ENCODE peak calls at places on chromosome 20, in seven cellular contexts. W, F, D, K, B, O and C are unnamed samples. For H3K4me1, the result is how much of the 10 kb centered on the place peaks cover.

GRCh38 chr20:38601216-38602184 is at the start of gene ARHGAP40:
- DNase-seq in F (peak), K (no peak), W (no peak), D (no peak), B (peak), O (no peak), C (peak)

GRCh38 chr20:63121246-63121645 is 94.7 kb downstream of the YTHDF1 start:
- DNase-seq in O (peak), K (peak), W (peak), D (peak), B (no peak), F (no peak), C (peak)

GRCh38 chr20:50126662-50127061 is 13.7 kb upstream of the UBE2V1 start:
- DNase-seq in D (no peak), O (no peak), F (peak), W (peak), K (no peak), B (no peak), C (no peak)

GRCh38 chr20:9054176-9054575 is 14.7 kb upstream of the PLCB4 start:
- DNase-seq in W (no peak), F (no peak), K (no peak), D (no peak), O (no peak), B (no peak), C (no peak)

GRCh38 chr20:54113553-54113952 is 43.2 kb upstream of the BCAS1 start:
- DNase-seq in W (no peak), K (no peak), O (no peak), F (no peak), B (no peak), D (no peak), C (no peak)

GRCh38 chr20:44651507-44652373 is at the start of gene ADA:
- DNase-seq in K (peak), O (peak), B (peak), W (peak), F (peak), D (peak), C (peak)

GRCh38 chr20:61884571-61885389 is 180.9 kb downstream of the TAF4 start:
- DNase-seq in B (no peak), K (peak), W (no peak), O (no peak), D (no peak), F (no peak), C (no peak)

GRCh38 chr20:52649727-52650126 is 322.4 kb upstream of the TSHZ2 start:
- DNase-seq in O (no peak), F (no peak), D (no peak), B (no peak), W (no peak), K (no peak), C (peak)

GRCh38 chr20:1333462-1334369 is 4.8 kb upstream of the SDCBP2 start:
- DNase-seq in D (no peak), O (no peak), B (peak), K (no peak), F (no peak), W (peak), C (no peak)

GRCh38 chr20:48638546-48638945 is 189.3 kb downstream of the PREX1 start:
- DNase-seq in O (no peak), D (no peak), K (no peak), B (no peak), W (no peak), F (peak), C (peak)

GRCh38 chr20:51171141-51171540 is 148.2 kb upstream of the KCNG1 start:
- DNase-seq in K (no peak), B (no peak), F (no peak), O (no peak), D (no peak), W (no peak), C (no peak)

GRCh38 chr20:47724398-47724797 is 60.9 kb downstream of the SULF2 start:
- DNase-seq in F (no peak), D (no peak), W (no peak), O (no peak), B (no peak), K (no peak), C (no peak)

GRCh38 chr20:53040678-53041674 is 68.8 kb downstream of the TSHZ2 start:
- DNase-seq in D (peak), F (no peak), O (no peak), K (peak), W (no peak), B (no peak), C (peak)

GRCh38 chr20:36462440-36463211 is 78.7 kb upstream of the MYL9 start:
- DNase-seq in W (no peak), K (peak), D (peak), F (no peak), O (peak), B (peak), C (peak)

GRCh38 chr20:35497320-35497719 is 32.1 kb downstream of the C20orf173 start:
- DNase-seq in F (no peak), B (no peak), O (peak), K (peak), D (no peak), W (no peak), C (peak)

GRCh38 chr20:46253391-46253790 is 54.9 kb downstream of the CDH22 start:
- DNase-seq in B (no peak), O (no peak), W (no peak), F (peak), K (no peak), D (no peak), C (no peak)

GRCh38 chr20:38337561-38338140 is 8.6 kb upstream of the LBP start:
- DNase-seq in W (peak), D (no peak), O (no peak), F (peak), B (peak), K (peak), C (no peak)

GRCh38 chr20:46164166-46164565 is 46.1 kb downstream of the CD40 start:
- DNase-seq in D (no peak), F (no peak), W (no peak), B (no peak), O (no peak), K (no peak), C (no peak)

GRCh38 chr20:50540620-50541605 is 30.7 kb downstream of the PTPN1 start:
- DNase-seq in D (no peak), F (peak), K (no peak), W (no peak), O (no peak), B (peak), C (no peak)

GRCh38 chr20:15056231-15056630 is 718.8 kb upstream of the FLRT3 start:
- DNase-seq in O (no peak), D (no peak), F (no peak), W (no peak), K (no peak), B (no peak), C (no peak)

GRCh38 chr20:48847498-48848205 is 19.9 kb upstream of the PREX1 start:
- DNase-seq in K (no peak), D (no peak), B (no peak), F (no peak), O (no peak), W (no peak), C (no peak)

GRCh38 chr20:59671661-59672471 is 67.5 kb downstream of the PHACTR3 start:
- DNase-seq in D (no peak), W (no peak), F (no peak), O (no peak), B (no peak), K (no peak), C (peak)

GRCh38 chr20:60102665-60103210 is 144.5 kb downstream of the CDH26 start:
- DNase-seq in B (peak), K (no peak), W (no peak), D (no peak), F (no peak), O (no peak), C (peak)

GRCh38 chr20:5448449-5449118 is 131.8 kb upstream of the PROKR2 start:
- DNase-seq in W (peak), K (peak), B (peak), O (no peak), F (peak), D (no peak), C (no peak)

DNA sequence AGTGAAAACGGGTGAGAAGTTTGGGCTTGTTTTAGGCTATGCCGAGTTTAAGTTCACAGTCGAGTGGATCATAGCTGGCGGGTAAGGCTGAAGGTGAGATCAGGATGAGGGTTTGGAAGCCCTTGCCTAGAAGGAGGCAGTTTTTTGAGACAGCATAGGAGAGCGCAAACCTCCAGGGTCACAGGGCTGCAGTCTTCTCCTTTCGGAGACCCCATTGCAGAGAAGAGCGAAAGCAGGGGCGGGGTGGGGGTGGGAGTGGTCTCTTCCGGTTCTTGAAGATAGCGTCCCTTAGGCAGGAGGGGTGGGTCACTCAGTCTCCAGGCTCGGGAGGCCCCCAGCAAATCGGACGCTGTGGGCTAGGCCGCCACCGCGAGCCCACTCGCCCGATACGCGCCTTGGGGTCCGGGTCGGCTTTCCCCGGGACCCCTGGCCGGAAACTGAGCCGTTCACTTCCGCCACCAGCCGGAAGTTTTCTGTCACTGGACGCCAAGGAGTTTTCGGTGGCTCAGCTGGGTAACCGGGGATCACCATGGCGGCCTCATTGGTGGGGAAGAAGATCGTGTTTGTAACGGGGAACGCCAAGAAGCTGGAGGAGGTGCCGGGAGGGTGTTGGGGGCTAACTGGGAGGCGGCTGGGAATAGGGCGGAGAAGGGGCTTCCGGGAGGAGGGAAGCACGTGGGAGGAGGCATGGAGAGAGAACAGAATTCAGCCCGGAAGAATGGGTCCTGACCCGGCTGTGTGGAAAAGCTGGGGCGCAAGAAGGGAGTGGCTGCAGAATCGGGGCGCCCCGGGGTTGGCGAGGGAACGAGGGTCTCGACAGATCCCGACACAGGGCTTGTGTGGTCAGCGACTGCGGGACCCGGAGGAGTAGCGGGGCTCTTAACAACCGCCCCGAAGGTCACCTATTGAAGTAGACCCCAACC is at the start of gene ITPA:
- DNase-seq in B (peak), K (peak), F (peak), D (peak), O (peak), W (peak), C (no peak)
- H3K4me1 ChIP-seq in B (under half), K (under half), F (under half), D (under half), O (under half), W (under half), C (under half)

GRCh38 chr20:18400460-18400859 is 66.4 kb downstream of the DZANK1 start:
- DNase-seq in O (no peak), K (no peak), F (no peak), B (no peak), D (no peak), W (no peak), C (no peak)

GRCh38 chr20:18394363-18394762 is 72.5 kb downstream of the DZANK1 start:
- DNase-seq in B (no peak), K (no peak), F (no peak), W (no peak), O (no peak), D (no peak), C (no peak)

GRCh38 chr20:18395544-18395943 is 71.3 kb downstream of the DZANK1 start:
- DNase-seq in K (no peak), F (no peak), O (no peak), W (no peak), D (no peak), B (no peak), C (no peak)

GRCh38 chr20:18401305-18401704 is 65.5 kb downstream of the DZANK1 start:
- DNase-seq in O (no peak), W (no peak), D (no peak), F (no peak), K (no peak), B (no peak), C (no peak)

DNA sequence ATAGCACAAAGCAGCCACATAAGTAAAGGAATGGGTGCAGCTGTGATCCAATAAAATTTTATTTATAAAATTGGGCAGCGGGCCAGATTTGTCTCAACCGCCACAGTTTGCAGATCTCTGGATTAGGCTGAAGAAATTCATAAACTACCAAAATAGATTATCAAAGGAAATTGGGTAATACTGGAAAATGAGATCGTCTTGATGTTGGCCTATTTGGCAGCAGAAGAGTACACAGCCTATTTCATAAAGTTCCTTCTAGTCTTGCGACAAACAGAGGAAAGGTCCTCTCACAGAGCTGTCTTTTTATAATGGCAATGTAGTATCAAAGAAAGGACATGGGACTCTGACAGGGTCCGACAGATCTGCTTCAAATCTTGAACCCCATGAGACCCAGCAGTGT is 69.7 kb downstream of the DZANK1 start:
- DNase-seq in W (no peak), B (no peak), D (no peak), O (no peak), K (no peak), F (no peak), C (no peak)
- H3K4me1 ChIP-seq in W (under half), B (under half), D (under half), O (under half), K (under half), F (under half), C (under half)

GRCh38 chr20:32526561-32526960 is 58.6 kb downstream of the NOL4L start:
- DNase-seq in F (no peak), B (no peak), W (no peak), O (no peak), K (no peak), D (no peak), C (no peak)

GRCh38 chr20:32527052-32527446 is 58.1 kb downstream of the NOL4L start:
- DNase-seq in W (no peak), D (no peak), F (no peak), B (no peak), K (no peak), O (no peak), C (no peak)

GRCh38 chr20:32527447-32528055 is 57.6 kb downstream of the NOL4L start:
- DNase-seq in B (no peak), O (no peak), D (no peak), W (no peak), F (no peak), K (peak), C (no peak)

GRCh38 chr20:32528905-32529670 is 56.0 kb downstream of the NOL4L start:
- DNase-seq in F (no peak), D (no peak), W (no peak), K (no peak), O (no peak), B (no peak), C (peak)

GRCh38 chr20:32528291-32528891 is 56.7 kb downstream of the NOL4L start:
- DNase-seq in O (peak), D (peak), B (no peak), K (peak), W (no peak), F (no peak), C (no peak)
- H3K4me1 ChIP-seq in O (under half), D (under half), B (under half), K (under half), W (under half), F (under half), C (under half)

GRCh38 chr20:17685168-17685567 is 3.1 kb upstream of the RRBP1 start:
- DNase-seq in F (no peak), D (no peak), W (no peak), B (no peak), O (no peak), K (no peak), C (peak)
- H3K4me1 ChIP-seq in F (under half), D (under half), W (under half), B (under half), O (under half), K (under half), C (under half)

GRCh38 chr20:43525016-43525415 is 17.5 kb downstream of the L3MBTL1 start:
- DNase-seq in K (no peak), F (no peak), O (no peak), B (no peak), W (no peak), D (no peak), C (no peak)
- H3K4me1 ChIP-seq in K (under half), F (under half), O (under half), B (under half), W (under half), D (under half), C (under half)

DNA sequence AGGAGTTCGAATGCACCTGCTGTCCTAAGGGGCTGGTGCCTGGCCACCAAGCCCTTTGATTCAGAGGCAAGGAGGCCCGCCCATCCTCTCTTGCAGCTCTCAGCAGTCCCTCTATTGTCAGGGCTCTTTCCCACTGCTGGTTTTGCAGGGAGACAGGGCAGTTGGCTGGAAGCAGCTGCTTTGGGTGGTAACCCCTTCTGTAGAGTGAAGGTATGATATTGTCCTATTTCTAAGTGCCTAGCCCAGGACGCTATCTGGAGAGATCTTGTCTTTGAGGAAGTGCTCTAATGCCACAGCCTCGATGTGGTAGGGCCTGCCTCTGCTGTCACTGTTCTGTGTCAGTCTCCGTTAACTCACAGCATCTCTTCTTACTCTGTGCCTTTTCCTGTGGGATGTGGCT is 5.6 kb downstream of the PLCG1 start:
- DNase-seq in O (no peak), K (peak), F (no peak), W (no peak), D (no peak), B (peak), C (no peak)
- H3K4me1 ChIP-seq in O (half or more), K (half or more), F (under half), W (under half), D (half or more), B (half or more), C (under half)

GRCh38 chr20:58043866-58044140 is 184.7 kb downstream of the ANKRD60 start:
- DNase-seq in B (no peak), D (no peak), W (no peak), O (no peak), K (no peak), F (no peak), C (no peak)
- H3K4me1 ChIP-seq in B (under half), D (under half), W (under half), O (under half), K (under half), F (under half), C (under half)